ENCODE peak calls at places on chromosomes 16 and 17, in eight cellular contexts. V is aorta; T is mammary epithelial cell; D is cardiac muscle cell; R is caudate nucleus; Z is heart left ventricle; Y is CD8-positive, alpha-beta T cell; E is neural progenitor cell. J is an unnamed sample.

GRCh38 chr16:75559564-75560372 is 3.7 kb upstream of the TMEM231 start:
- DNase-seq in V (no peak), Y (no peak), R (no peak), Z (peak; percentile 42), T (peak; percentile 28), D (peak; percentile 23), E (peak; percentile 15), J (no peak)

GRCh38 chr17:58156839-58157803 is 8.9 kb downstream of the OR4D1 start:
- DNase-seq in D (peak; percentile 65), E (peak; percentile 77), V (peak; percentile 74), Y (peak; percentile 47), R (peak; percentile 9), T (peak; percentile 8), Z (peak; percentile 9), J (no peak)

GRCh38 chr17:49093131-49093530 is 39.4 kb upstream of the B4GALNT2 start:
- DNase-seq in T (no peak), V (no peak), R (no peak), D (no peak), E (no peak), Y (no peak), Z (no peak), J (no peak)

GRCh38 chr17:48613862-48614694 is 1.0 kb downstream of the HOXB8 start:
- DNase-seq in T (no peak), E (peak; percentile 71), R (no peak), V (peak; percentile 77), D (no peak), Z (no peak), Y (peak; percentile 41), J (no peak)

GRCh38 chr16:2702438-2702825 is 17.6 kb downstream of the PRSS27 start:
- DNase-seq in T (no peak), Z (no peak), E (no peak), Y (no peak), V (no peak), R (no peak), D (no peak), J (no peak)

GRCh38 chr17:28427372-28427771 is 21.4 kb upstream of the SLC46A1 start:
- DNase-seq in R (no peak), Y (no peak), T (no peak), V (no peak), D (no peak), E (no peak), Z (no peak), J (no peak)

GRCh38 chr16:20726661-20727060 is 15.0 kb downstream of the THUMPD1 start:
- DNase-seq in D (no peak), Y (no peak), R (no peak), V (no peak), Z (no peak), E (no peak), T (no peak), J (no peak)

GRCh38 chr16:66481081-66481942 is 54.2 kb downstream of the BEAN1 start:
- DNase-seq in R (no peak), V (peak; percentile 61), D (no peak), Y (no peak), T (no peak), E (no peak), Z (no peak), J (no peak)

GRCh38 chr16:9012848-9013507 is 49.3 kb upstream of the USP7 start:
- DNase-seq in D (peak; percentile 45), E (peak; percentile 81), V (peak; percentile 77), Z (no peak), Y (peak; percentile 8), R (no peak), T (no peak), J (no peak)

DNA sequence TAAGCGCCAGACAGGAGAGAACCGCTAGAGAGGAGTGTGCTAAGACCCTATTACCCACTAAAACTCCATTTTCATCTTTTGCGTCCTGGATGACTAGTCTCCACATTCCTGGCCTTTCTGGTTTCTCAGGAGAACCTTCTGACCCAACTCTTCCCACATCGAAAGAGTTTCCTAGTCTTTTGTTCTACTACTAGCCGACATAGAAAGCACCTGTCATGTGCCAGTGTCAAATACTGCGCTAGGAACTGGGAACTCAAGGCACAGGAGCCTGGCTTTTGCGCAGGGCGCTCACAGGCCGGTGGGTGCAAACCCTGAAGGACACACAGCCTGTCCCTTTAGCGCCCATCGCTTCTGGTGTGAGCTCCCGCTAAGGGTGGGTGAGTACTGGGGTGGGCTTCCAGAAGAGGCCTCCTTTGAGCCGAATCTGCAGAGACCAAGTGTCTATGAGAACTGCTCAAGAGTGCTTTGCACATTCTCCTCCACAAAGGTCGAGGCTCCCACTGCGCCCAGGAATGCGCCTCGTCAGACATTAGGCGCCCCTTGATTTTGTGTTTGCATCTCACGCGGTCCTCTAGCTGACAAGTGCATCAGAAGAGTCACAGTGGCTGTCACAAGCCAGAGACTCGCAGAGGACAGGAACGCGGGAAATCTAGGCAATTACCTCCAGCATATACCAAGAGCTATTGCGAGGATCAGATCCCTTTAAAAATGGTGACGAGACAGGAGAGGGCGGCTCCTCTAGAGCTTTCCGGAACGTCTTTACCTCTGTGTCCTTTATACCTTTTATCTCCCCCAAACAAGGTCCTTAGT is 2.0 kb upstream of the PSMB3 start:
- DNase-seq in D (no peak), T (peak; percentile 49), Y (no peak), Z (no peak), R (no peak), V (no peak), E (peak; percentile 75), J (no peak)
- H3K27ac ChIP-seq in D (peak overlapping the region; percentile 59), T (no peak overlapping the region), Y (no peak overlapping the region), Z (peak overlapping the region; percentile 99), R (peak overlapping the region; percentile 73), V (peak overlapping the region; percentile 47), E (no peak overlapping the region), J (peak overlapping the region; percentile 77)

GRCh38 chr17:75827291-75828050 is 16.7 kb downstream of the UNC13D start:
- DNase-seq in D (peak; percentile 69), R (no peak), E (peak; percentile 87), Z (peak; percentile 69), V (peak; percentile 88), Y (peak; percentile 73), T (no peak), J (no peak)
- H3K27ac ChIP-seq in D (peak overlapping the region; percentile 78), R (peak overlapping the region; percentile 77), E (peak overlapping the region; percentile 83), Z (peak overlapping the region; percentile 90), V (peak overlapping the region; percentile 61), Y (peak overlapping the region; percentile 50), T (no peak overlapping the region), J (no peak overlapping the region)

GRCh38 chr17:77801545-77802332 is 156.8 kb upstream of the TNRC6C start:
- DNase-seq in Y (no peak), E (peak; percentile 59), V (no peak), T (no peak), R (no peak), D (no peak), Z (no peak), J (no peak)

GRCh38 chr17:77802333-77802615 is 156.2 kb upstream of the TNRC6C start:
- DNase-seq in Z (no peak), D (no peak), T (no peak), R (no peak), V (peak; percentile 49), Y (no peak), E (no peak), J (no peak)

GRCh38 chr17:77798481-77798880 is 160.0 kb upstream of the TNRC6C start:
- DNase-seq in D (no peak), E (no peak), V (peak; percentile 67), Y (no peak), R (no peak), T (no peak), Z (no peak), J (no peak)

GRCh38 chr17:77802811-77803220 is 155.7 kb upstream of the TNRC6C start:
- DNase-seq in T (no peak), Z (no peak), Y (no peak), R (no peak), E (peak; percentile 77), D (peak; percentile 37), V (peak; percentile 82), J (no peak)

GRCh38 chr17:77800832-77801231 is 157.7 kb upstream of the TNRC6C start:
- DNase-seq in E (no peak), T (no peak), Y (no peak), V (peak; percentile 57), D (no peak), Z (no peak), R (no peak), J (no peak)
- H3K27ac ChIP-seq in E (no peak overlapping the region), T (no peak overlapping the region), Y (no peak overlapping the region), V (no peak overlapping the region), D (no peak overlapping the region), Z (no peak overlapping the region), R (no peak overlapping the region), J (no peak overlapping the region)

DNA sequence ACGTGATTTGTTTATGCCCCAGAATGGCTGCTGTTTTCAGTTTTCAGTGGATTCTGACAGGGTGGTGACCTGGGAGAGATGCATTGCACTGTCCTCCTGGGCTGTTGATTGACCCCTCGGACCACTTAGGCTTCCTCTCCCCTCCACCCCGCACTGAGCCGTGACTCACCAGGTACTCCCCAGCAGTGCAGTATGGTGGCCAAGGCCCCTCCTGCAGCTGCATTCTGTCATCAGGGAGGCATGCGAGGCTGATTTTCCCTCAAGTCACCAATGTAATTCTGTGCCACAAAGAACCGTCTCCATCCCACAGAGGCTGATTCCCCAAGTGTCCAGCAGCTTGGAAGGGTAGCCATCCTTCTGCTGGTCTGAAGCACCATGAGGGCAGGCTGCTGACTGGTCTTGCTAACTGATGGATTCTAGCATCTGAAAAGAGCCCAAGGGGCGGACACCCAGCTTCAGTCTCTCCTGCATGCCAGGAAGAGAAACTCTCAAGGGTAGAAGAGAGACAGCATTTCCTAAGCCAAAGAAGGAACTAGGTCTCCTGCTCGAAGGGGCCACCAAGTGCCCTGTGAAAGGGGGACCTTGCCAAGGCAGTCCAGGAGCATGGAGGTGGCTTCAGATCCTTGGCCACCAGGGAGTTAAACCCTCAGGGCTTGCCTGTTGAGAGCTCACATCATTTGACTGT is 148.1 kb downstream of the SOCS1 start:
- DNase-seq in E (no peak), D (no peak), T (no peak), Z (no peak), R (no peak), V (peak; percentile 87), Y (no peak), J (no peak)
- H3K27ac ChIP-seq in E (no peak overlapping the region), D (no peak overlapping the region), T (no peak overlapping the region), Z (no peak overlapping the region), R (no peak overlapping the region), V (peak overlapping the region; percentile 43), Y (no peak overlapping the region), J (no peak overlapping the region)